ENCODE peak calls at places on chromosomes 2 and 18, in eight cellular contexts. D, I, J, Q, M, G, X and O are unnamed samples.

GRCh38 chr2:109374548-109375130 is 239.1 kb downstream of the SEPTIN10 start:
- DNase-seq in D (no peak), I (no peak), J (no peak), Q (no peak), M (no peak), G (no peak), X (no peak), O (no peak)

GRCh38 chr2:190088917-190089316 is 26.4 kb upstream of the MSTN start:
- DNase-seq in D (peak), I (peak), J (peak), Q (peak), M (peak), G (peak), X (no peak), O (no peak)

GRCh38 chr2:144456680-144457079 is 63.2 kb downstream of the ZEB2 start:
- DNase-seq in D (peak), I (no peak), J (peak), Q (peak), M (no peak), G (no peak), X (no peak), O (peak)

GRCh38 chr2:191782351-191782750 is 64.5 kb downstream of the CAVIN2 start:
- DNase-seq in D (no peak), I (no peak), J (no peak), Q (no peak), M (no peak), G (no peak), X (no peak), O (no peak)

GRCh38 chr2:240640939-240641338 is 15.7 kb downstream of the GPR35 start:
- DNase-seq in D (peak), I (peak), J (no peak), Q (peak), M (peak), G (peak), X (no peak), O (peak)

GRCh38 chr2:27123302-27124150 is at the start of gene ABHD1:
- DNase-seq in D (no peak), I (peak), J (no peak), Q (no peak), M (peak), G (peak), X (peak), O (peak)

GRCh38 chr2:54665436-54665856 is 58.0 kb upstream of the EML6 start:
- DNase-seq in D (peak), I (no peak), J (no peak), Q (peak), M (peak), G (peak), X (no peak), O (peak)

GRCh38 chr2:214881647-214882205 is 72.2 kb upstream of the BARD1 start:
- DNase-seq in D (no peak), I (no peak), J (no peak), Q (peak), M (no peak), G (no peak), X (no peak), O (no peak)

GRCh38 chr2:168632733-168633132 is 169.7 kb upstream of the NOSTRIN start:
- DNase-seq in D (peak), I (no peak), J (no peak), Q (peak), M (no peak), G (no peak), X (no peak), O (peak)

GRCh38 chr2:214203199-214203598 is 207.7 kb upstream of the VWC2L start:
- DNase-seq in D (no peak), I (no peak), J (no peak), Q (no peak), M (no peak), G (no peak), X (no peak), O (no peak)

GRCh38 chr2:167100526-167100925 is 212.2 kb downstream of the XIRP2 start:
- DNase-seq in D (no peak), I (no peak), J (no peak), Q (peak), M (no peak), G (no peak), X (no peak), O (no peak)

GRCh38 chr2:98140210-98140609 is 53.2 kb downstream of the VWA3B start:
- DNase-seq in D (no peak), I (no peak), J (no peak), Q (peak), M (no peak), G (no peak), X (no peak), O (no peak)

GRCh38 chr2:66237470-66238354 is 197.2 kb upstream of the MEIS1 start:
- DNase-seq in D (no peak), I (no peak), J (no peak), Q (no peak), M (no peak), G (no peak), X (no peak), O (no peak)

GRCh38 chr2:172084734-172085459 is 410 bp upstream of the DLX1 start:
- DNase-seq in D (peak), I (no peak), J (peak), Q (peak), M (no peak), G (peak), X (no peak), O (peak)

GRCh38 chr2:176830362-176830761 is 382.2 kb upstream of the HNRNPA3 start:
- DNase-seq in D (no peak), I (no peak), J (no peak), Q (no peak), M (peak), G (peak), X (no peak), O (no peak)

GRCh38 chr18:812673-813404 is 797 bp upstream of the YES1 start:
- DNase-seq in D (peak), I (no peak), J (peak), Q (peak), M (peak), G (peak), X (peak), O (peak)

GRCh38 chr18:79548986-79549637 is 130.5 kb upstream of the CTDP1 start:
- DNase-seq in D (no peak), I (no peak), J (no peak), Q (no peak), M (no peak), G (no peak), X (no peak), O (no peak)

GRCh38 chr2:170235860-170236638 is 58.1 kb downstream of the MYO3B start:
- DNase-seq in D (peak), I (peak), J (no peak), Q (peak), M (no peak), G (peak), X (no peak), O (peak)

GRCh38 chr18:22185298-22185697 is 15.9 kb downstream of the GATA6 start:
- DNase-seq in D (no peak), I (no peak), J (no peak), Q (no peak), M (no peak), G (no peak), X (no peak), O (no peak)

GRCh38 chr2:99572798-99573197 is 83.0 kb upstream of the REV1 start:
- DNase-seq in D (no peak), I (no peak), J (no peak), Q (no peak), M (no peak), G (no peak), X (no peak), O (no peak)

GRCh38 chr2:240569998-240570530 is 1.8 kb downstream of the RNPEPL1 start:
- DNase-seq in D (no peak), I (no peak), J (no peak), Q (no peak), M (no peak), G (peak), X (peak), O (no peak)

GRCh38 chr2:30511122-30512083 is 64.4 kb downstream of the LCLAT1 start:
- DNase-seq in D (peak), I (no peak), J (no peak), Q (peak), M (no peak), G (peak), X (no peak), O (no peak)

GRCh38 chr18:63520053-63520452 is 22.1 kb upstream of the SERPINB12 start:
- DNase-seq in D (no peak), I (no peak), J (no peak), Q (no peak), M (no peak), G (no peak), X (no peak), O (no peak)

GRCh38 chr2:50777954-50778353 is 254.0 kb downstream of the NRXN1 start:
- DNase-seq in D (no peak), I (no peak), J (no peak), Q (no peak), M (no peak), G (no peak), X (no peak), O (no peak)

GRCh38 chr2:191899442-191899841 is 52.6 kb upstream of the CAVIN2 start:
- DNase-seq in D (peak), I (no peak), J (peak), Q (peak), M (no peak), G (no peak), X (no peak), O (peak)

GRCh38 chr2:233793465-233794127 is 15.5 kb downstream of the MROH2A start:
- DNase-seq in D (no peak), I (no peak), J (no peak), Q (no peak), M (no peak), G (no peak), X (no peak), O (no peak)

GRCh38 chr2:134721596-134721995 is 2.8 kb upstream of the TMEM163 start:
- DNase-seq in D (no peak), I (no peak), J (no peak), Q (no peak), M (no peak), G (no peak), X (no peak), O (no peak)

GRCh38 chr2:14565666-14566065 is 66.9 kb upstream of the LRATD1 start:
- DNase-seq in D (no peak), I (no peak), J (no peak), Q (no peak), M (no peak), G (no peak), X (no peak), O (no peak)

GRCh38 chr18:67142604-67143003 is 373.9 kb downstream of the DSEL start:
- DNase-seq in D (no peak), I (no peak), J (no peak), Q (no peak), M (no peak), G (no peak), X (no peak), O (no peak)

GRCh38 chr2:71675296-71675695 is 221.9 kb downstream of the DYSF start:
- DNase-seq in D (no peak), I (no peak), J (no peak), Q (no peak), M (no peak), G (peak), X (no peak), O (no peak)

GRCh38 chr2:143856973-143857372 is 662.9 kb downstream of the ZEB2 start:
- DNase-seq in D (no peak), I (no peak), J (peak), Q (peak), M (no peak), G (no peak), X (no peak), O (peak)

GRCh38 chr2:102041351-102041750 is 49.6 kb downstream of the IL1R2 start:
- DNase-seq in D (peak), I (no peak), J (no peak), Q (peak), M (no peak), G (no peak), X (no peak), O (no peak)

GRCh38 chr2:101428413-101429176 is 41.3 kb upstream of the CREG2 start:
- DNase-seq in D (no peak), I (no peak), J (no peak), Q (no peak), M (no peak), G (no peak), X (no peak), O (no peak)

GRCh38 chr2:83730258-83730657 is 728.8 kb downstream of the SUCLG1 start:
- DNase-seq in D (peak), I (no peak), J (no peak), Q (no peak), M (no peak), G (no peak), X (no peak), O (no peak)

GRCh38 chr2:74587664-74588277 is 33.3 kb downstream of the DOK1 start:
- DNase-seq in D (peak), I (peak), J (no peak), Q (peak), M (peak), G (peak), X (peak), O (peak)

GRCh38 chr2:74845217-74845751 is 11.4 kb downstream of the HK2 start:
- DNase-seq in D (peak), I (no peak), J (peak), Q (peak), M (no peak), G (peak), X (peak), O (peak)

GRCh38 chr2:45789317-45789716 is 137.8 kb downstream of the PRKCE start:
- DNase-seq in D (no peak), I (no peak), J (no peak), Q (no peak), M (no peak), G (no peak), X (no peak), O (no peak)

GRCh38 chr2:63861220-63861822 is 19.6 kb downstream of the UGP2 start:
- DNase-seq in D (peak), I (no peak), J (no peak), Q (peak), M (peak), G (peak), X (peak), O (peak)